ENCODE peak calls at places on chromosomes 6 and 20, in six cellular contexts. A is CD8-positive, alpha-beta T cell; Q is HCT116; C is fibroblast of lung; U is A673; W is right cardiac atrium. E is an unnamed sample.

GRCh38 chr6:19024737-19025136 is 637.6 kb downstream of the RNF144B start:
- DNase-seq in W (no peak), C (peak; percentile 40), Q (peak; percentile 54), U (peak; percentile 70), A (no peak), E (peak; percentile 42)

GRCh38 chr20:41738584-41739193 is 120.5 kb upstream of the CHD6 start:
- DNase-seq in A (no peak), Q (peak; percentile 32), U (peak; percentile 65), W (peak; percentile 36), C (peak; percentile 15), E (peak; percentile 53)

GRCh38 chr6:33065312-33065711 is 8.1 kb downstream of the HLA-DPA1 start:
- DNase-seq in W (no peak), C (no peak), U (no peak), Q (no peak), A (no peak), E (no peak)

GRCh38 chr20:54633903-54634302 is 158.5 kb downstream of the DOK5 start:
- DNase-seq in U (no peak), C (no peak), A (no peak), Q (no peak), W (no peak), E (no peak)

GRCh38 chr20:58833921-58834320 is 16.8 kb downstream of the GNAS-AS1 start:
- DNase-seq in W (no peak), A (no peak), C (peak; percentile 27), Q (no peak), U (no peak), E (no peak)

GRCh38 chr6:117265425-117266266 is at the start of gene VGLL2:
- DNase-seq in U (peak; percentile 61), W (peak; percentile 40), A (no peak), Q (no peak), C (peak; percentile 49), E (peak; percentile 27)

GRCh38 chr6:111484655-111484974 is 1.6 kb upstream of the REV3L start:
- DNase-seq in A (no peak), C (peak; percentile 22), Q (no peak), W (no peak), U (no peak), E (peak; percentile 35)

GRCh38 chr6:83815631-83816030 is 37.5 kb upstream of the RIPPLY2 start:
- DNase-seq in U (peak; percentile 83), C (peak; percentile 22), A (no peak), Q (no peak), W (no peak), E (no peak)

GRCh38 chr6:35900448-35900847 is 20.4 kb downstream of the SRPK1 start:
- DNase-seq in A (no peak), Q (no peak), U (no peak), C (no peak), W (no peak), E (no peak)

GRCh38 chr20:4299250-4299649 is 283.9 kb upstream of the RNF24 start:
- DNase-seq in C (no peak), A (no peak), U (no peak), Q (no peak), W (no peak), E (no peak)

GRCh38 chr20:62844182-62844581 is 17.4 kb downstream of the TCFL5 start:
- DNase-seq in C (no peak), A (no peak), W (no peak), U (no peak), Q (no peak), E (no peak)

GRCh38 chr6:31493875-31494694 is 3.9 kb upstream of the MICB start:
- DNase-seq in W (peak; percentile 82), U (peak; percentile 91), C (peak; percentile 64), A (peak; percentile 87), Q (peak; percentile 66), E (peak; percentile 73)

GRCh38 chr6:31495580-31495979 is 2.4 kb upstream of the MICB start:
- DNase-seq in U (peak; percentile 16), A (no peak), W (no peak), Q (no peak), C (peak; percentile 57), E (peak; percentile 57)

GRCh38 chr6:31498748-31499147 is 803 bp downstream of the MICB start:
- DNase-seq in A (no peak), Q (no peak), U (peak; percentile 16), C (peak; percentile 6), W (no peak), E (no peak)

DNA sequence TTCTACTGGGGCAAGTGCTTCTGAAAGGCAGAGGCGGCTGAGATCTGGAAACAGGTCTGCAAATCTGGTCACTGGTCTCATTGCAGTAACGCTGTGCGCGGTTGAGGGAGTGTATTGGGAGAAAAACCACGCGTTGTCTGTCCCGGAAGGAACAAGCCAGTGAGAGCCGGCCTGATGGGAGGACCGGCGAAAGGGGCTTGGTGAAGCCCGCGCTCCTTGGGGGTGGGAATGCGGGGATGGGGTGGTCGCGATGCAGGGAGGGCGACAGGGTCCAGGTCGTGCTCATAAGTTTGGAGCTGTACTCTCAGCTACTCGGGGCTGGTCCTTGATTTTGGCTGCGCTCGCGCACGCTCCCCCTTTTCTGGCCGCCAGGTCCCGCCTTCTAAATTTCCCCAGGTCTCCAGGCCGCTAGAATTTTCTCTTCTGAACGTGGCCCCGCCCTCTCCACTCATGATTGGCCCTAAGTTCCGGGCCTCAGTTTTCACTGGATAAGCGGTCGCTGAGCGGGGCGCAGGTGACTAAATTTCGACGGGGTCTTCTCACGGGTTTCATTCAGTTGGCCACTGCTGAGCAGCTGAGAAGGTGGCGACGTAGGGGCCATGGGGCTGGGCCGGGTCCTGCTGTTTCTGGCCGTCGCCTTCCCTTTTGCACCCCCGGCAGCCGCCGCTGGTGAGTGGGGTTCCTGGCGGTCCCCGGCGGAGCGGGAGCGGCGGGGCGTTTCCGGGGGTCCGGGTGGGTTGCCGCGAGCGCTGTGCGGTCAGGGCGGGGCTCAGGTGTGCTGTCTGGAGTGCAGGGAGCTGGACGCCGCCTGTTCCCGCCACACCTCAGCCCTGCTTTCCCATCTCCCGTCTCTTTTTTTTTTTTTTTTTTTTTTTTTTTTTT is at the start of gene MICB:
- DNase-seq in U (peak; percentile 92), W (peak; percentile 76), A (peak; percentile 87), Q (peak; percentile 85), C (peak; percentile 78), E (peak; percentile 77)
- H3K4me3 ChIP-seq in U (peak within 1 kb of the TSS; percentile 48), W (peak within 1 kb of the TSS; percentile 92), A (peak within 1 kb of the TSS; percentile 64), Q (peak within 1 kb of the TSS; percentile 65), C (peak within 1 kb of the TSS; percentile 67), E (peak within 1 kb of the TSS; percentile 75)

GRCh38 chr6:17599885-17600526 is at the start of gene FAM8A1:
- DNase-seq in U (peak; percentile 96), Q (peak; percentile 84), C (peak; percentile 82), A (peak; percentile 99), W (peak; percentile 96), E (peak; percentile 80)
- H3K4me3 ChIP-seq in U (peak within 1 kb of the TSS; percentile 90), Q (peak within 1 kb of the TSS; percentile 66), C (peak within 1 kb of the TSS; percentile 88), A (peak within 1 kb of the TSS; percentile 62), W (peak within 1 kb of the TSS; percentile 87), E (peak within 1 kb of the TSS; percentile 90)

DNA sequence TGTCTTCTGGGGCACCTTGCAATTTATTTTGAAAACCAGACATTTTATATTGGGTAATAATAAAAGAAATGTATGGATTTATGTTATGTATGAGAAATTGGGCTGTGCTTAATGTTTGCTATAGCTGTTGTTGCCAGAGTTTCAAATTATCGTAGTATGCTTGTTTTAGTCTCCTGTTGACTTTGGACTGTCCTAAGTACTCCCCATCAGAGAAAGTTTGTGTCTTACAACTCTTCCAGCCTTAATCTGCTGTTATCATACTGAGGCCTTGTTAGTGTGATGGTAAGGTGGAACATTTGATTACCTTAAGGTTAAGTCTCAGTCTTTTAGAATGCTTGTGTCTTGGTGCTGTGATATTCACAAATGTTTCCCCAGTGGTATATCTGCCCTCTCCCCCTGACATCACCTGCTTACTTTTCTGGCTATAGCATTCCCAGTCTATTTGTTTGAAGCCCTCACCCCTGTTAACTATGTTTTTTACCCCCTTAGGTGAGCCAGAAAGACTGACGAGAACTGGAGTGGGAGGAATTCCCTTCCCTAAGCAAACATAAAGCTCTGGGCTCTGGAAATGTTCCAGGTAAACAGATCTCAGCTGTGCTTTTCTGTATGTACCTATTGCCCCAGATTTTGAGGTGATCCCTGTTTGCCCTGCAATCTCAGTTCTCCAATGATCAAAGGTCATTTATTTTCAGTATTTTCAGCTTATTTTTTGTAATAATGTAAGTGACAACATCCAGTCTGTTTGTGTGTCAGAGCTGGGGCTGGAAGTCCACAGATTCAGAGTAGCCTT is 581.1 kb upstream of the CITED2 start:
- DNase-seq in Q (no peak), W (no peak), A (no peak), U (no peak), C (no peak), E (no peak)
- H3K4me3 ChIP-seq in Q (no peak overlapping the region), W (no peak overlapping the region), A (no peak overlapping the region), U (no peak overlapping the region), C (no peak overlapping the region), E (no peak overlapping the region)

DNA sequence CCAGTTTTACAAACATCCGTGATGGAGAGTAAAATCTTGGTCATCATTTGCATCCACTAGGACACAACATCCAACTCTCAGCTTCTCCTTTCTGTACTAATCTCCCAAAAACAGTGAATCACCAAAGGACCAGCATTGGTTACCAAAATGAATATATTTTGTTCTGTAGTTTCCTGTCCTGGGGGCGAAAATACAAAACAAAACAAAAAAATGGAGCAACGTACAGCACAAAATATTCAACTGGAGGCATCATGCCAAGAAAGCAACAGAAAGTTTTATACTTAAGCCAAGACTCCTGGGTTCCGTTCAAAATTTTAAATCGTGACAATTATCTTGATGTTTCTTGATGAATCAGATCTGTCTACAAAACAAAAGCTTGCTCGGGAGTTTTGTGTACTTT is 126.6 kb upstream of the CCDC28A start:
- DNase-seq in U (peak; percentile 75), Q (no peak), C (peak; percentile 63), W (no peak), A (no peak), E (peak; percentile 76)
- H3K4me3 ChIP-seq in U (peak overlapping the region; percentile 32), Q (no peak overlapping the region), C (peak overlapping the region; percentile 46), W (peak overlapping the region; percentile 29), A (no peak overlapping the region), E (peak overlapping the region; percentile 6)

DNA sequence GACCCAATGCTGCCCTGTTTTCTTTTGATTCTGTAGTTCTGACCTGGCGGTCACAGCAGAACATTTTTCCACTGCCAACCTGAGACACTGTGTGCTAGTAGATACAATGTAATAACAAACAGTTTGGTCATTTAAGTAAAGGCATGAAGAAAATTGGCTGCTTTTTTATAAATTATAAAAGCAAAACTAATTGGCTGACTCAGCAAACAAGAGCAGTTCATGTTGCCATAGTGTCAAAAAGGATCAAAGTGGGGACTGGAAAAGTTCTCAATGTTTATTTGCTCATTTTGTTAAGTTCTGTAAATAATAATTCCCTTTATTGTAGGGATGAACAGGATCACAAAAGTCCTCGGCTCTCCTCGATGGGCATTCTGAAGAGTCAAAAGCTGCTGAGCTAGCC is 599.5 kb downstream of the PKHD1 start:
- DNase-seq in Q (no peak), W (no peak), U (no peak), C (no peak), A (no peak), E (no peak)
- H3K4me3 ChIP-seq in Q (no peak overlapping the region), W (no peak overlapping the region), U (no peak overlapping the region), C (no peak overlapping the region), A (no peak overlapping the region), E (no peak overlapping the region)

GRCh38 chr6:38259736-38260135 is 380.0 kb downstream of the BTBD9 start:
- DNase-seq in W (no peak), U (peak; percentile 59), A (no peak), C (peak; percentile 87), Q (no peak), E (peak; percentile 57)
- H3K4me3 ChIP-seq in W (no peak overlapping the region), U (no peak overlapping the region), A (no peak overlapping the region), C (no peak overlapping the region), Q (no peak overlapping the region), E (no peak overlapping the region)

GRCh38 chr6:138357928-138358327 is 19.8 kb upstream of the SMIM28 start:
- DNase-seq in Q (no peak), U (no peak), W (no peak), A (no peak), C (no peak), E (no peak)
- H3K4me3 ChIP-seq in Q (no peak overlapping the region), U (no peak overlapping the region), W (no peak overlapping the region), A (no peak overlapping the region), C (no peak overlapping the region), E (no peak overlapping the region)

GRCh38 chr20:51416532-51417244 is 125.8 kb downstream of the NFATC2 start:
- DNase-seq in A (no peak), U (no peak), Q (no peak), C (no peak), W (no peak), E (no peak)
- H3K4me3 ChIP-seq in A (no peak overlapping the region), U (no peak overlapping the region), Q (no peak overlapping the region), C (no peak overlapping the region), W (no peak overlapping the region), E (no peak overlapping the region)